ENCODE peak calls at places on chromosome 5, in eight cellular contexts. I, L, N, G, H, A, X and U are unnamed samples.

GRCh38 chr5:151298465-151298864 is 5.1 kb downstream of the SLC36A3 start:
- DNase-seq in H (no peak), N (no peak), A (no peak), I (no peak), X (no peak), L (no peak), G (no peak), U (no peak)

GRCh38 chr5:135113323-135113722 is 79.3 kb upstream of the PITX1 start:
- DNase-seq in X (no peak), L (no peak), H (no peak), I (no peak), A (no peak), N (no peak), G (no peak), U (no peak)

GRCh38 chr5:92309336-92309991 is 926.3 kb upstream of the ARRDC3 start:
- DNase-seq in I (no peak), H (peak; percentile 53), A (no peak), X (no peak), N (peak; percentile 6), G (peak; percentile 45), L (no peak), U (no peak)

GRCh38 chr5:86679529-86679928 is 61.8 kb downstream of the COX7C start:
- DNase-seq in X (no peak), N (peak; percentile 30), G (peak; percentile 73), H (peak; percentile 22), I (peak; percentile 68), A (peak; percentile 11), L (peak; percentile 51), U (no peak)

GRCh38 chr5:179907570-179908324 is at the start of gene TBC1D9B:
- DNase-seq in X (no peak), H (peak; percentile 96), G (peak; percentile 90), L (peak; percentile 73), A (peak; percentile 73), N (peak; percentile 84), I (peak; percentile 80), U (peak; percentile 63)

GRCh38 chr5:50727149-50727496 is 60.7 kb downstream of the PARP8 start:
- DNase-seq in X (peak; percentile 9), L (peak; percentile 55), I (no peak), A (no peak), G (no peak), N (no peak), H (no peak), U (no peak)

GRCh38 chr5:170632985-170633234 is 129.1 kb downstream of the KCNIP1 start:
- DNase-seq in G (peak; percentile 85), H (peak; percentile 93), X (no peak), L (peak; percentile 62), I (peak; percentile 83), A (peak; percentile 54), N (peak; percentile 32), U (peak; percentile 13)

GRCh38 chr5:173016621-173017046 is 33.1 kb downstream of the ATP6V0E1 start:
- DNase-seq in L (no peak), X (no peak), N (no peak), I (no peak), H (no peak), G (peak; percentile 47), A (no peak), U (no peak)

GRCh38 chr5:181170996-181171395 is 23.6 kb downstream of the OR2V2 start:
- DNase-seq in N (no peak), G (no peak), A (no peak), X (no peak), H (no peak), L (peak; percentile 4), I (no peak), U (no peak)

GRCh38 chr5:143016777-143017374 is 246.7 kb downstream of the ARHGAP26 start:
- DNase-seq in N (peak; percentile 82), X (no peak), G (peak; percentile 44), I (no peak), H (peak; percentile 30), A (no peak), L (no peak), U (no peak)

GRCh38 chr5:54516051-54516645 is 1.4 kb upstream of the SNX18 start:
- DNase-seq in I (no peak), A (no peak), L (no peak), H (no peak), X (no peak), G (no peak), N (no peak), U (no peak)

GRCh38 chr5:54517174-54517511 is 416 bp upstream of the SNX18 start:
- DNase-seq in A (no peak), G (no peak), X (no peak), N (no peak), H (no peak), I (no peak), L (no peak), U (no peak)

GRCh38 chr5:54514269-54514668 is 3.3 kb upstream of the SNX18 start:
- DNase-seq in A (no peak), L (no peak), N (no peak), I (no peak), H (no peak), X (no peak), G (no peak), U (no peak)

GRCh38 chr5:54515634-54516033 is 1.9 kb upstream of the SNX18 start:
- DNase-seq in H (no peak), L (no peak), G (no peak), I (no peak), X (no peak), N (no peak), A (no peak), U (no peak)

DNA sequence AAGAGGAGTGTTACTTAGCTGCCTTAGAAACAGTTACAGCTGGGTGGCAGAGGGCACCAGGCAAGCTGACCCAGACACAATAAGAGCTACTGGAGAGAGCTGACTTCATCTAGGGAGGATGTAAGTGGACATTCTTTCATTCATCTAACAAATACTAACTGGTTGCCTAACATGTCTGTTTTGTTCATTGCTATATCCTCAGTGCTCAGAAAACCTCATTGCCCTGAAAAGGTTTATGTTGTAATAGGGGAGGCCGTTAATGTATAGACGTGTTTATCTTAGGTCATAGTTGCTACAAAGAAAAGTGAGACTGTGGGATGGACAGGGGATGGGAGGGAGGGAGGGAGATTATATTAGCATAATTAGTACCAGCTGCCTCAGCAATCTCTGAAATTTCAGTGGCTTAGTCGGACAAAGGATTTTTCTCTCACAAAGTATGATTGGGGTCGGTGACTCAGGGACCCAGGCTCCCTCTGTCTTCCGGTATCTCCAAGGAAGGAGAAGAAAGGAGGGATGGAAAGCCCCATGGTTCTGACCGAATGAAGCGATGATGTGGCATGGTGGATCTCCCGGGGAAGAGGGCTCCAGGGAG is 2.6 kb upstream of the SNX18 start:
- DNase-seq in A (no peak), G (no peak), X (no peak), L (no peak), I (no peak), H (no peak), N (no peak), U (no peak)
- H3K4me3 ChIP-seq in A (no peak overlapping the region), G (no peak overlapping the region), X (no peak overlapping the region), L (no peak overlapping the region), I (no peak overlapping the region), H (no peak overlapping the region), N (no peak overlapping the region), U (no peak overlapping the region)

GRCh38 chr5:39220280-39221030 is 1.1 kb upstream of the FYB1 start:
- DNase-seq in X (no peak), A (no peak), G (no peak), L (no peak), I (no peak), H (no peak), N (no peak), U (no peak)

GRCh38 chr5:39219433-39219832 is at the start of gene FYB1:
- DNase-seq in X (no peak), L (peak; percentile 52), I (peak; percentile 76), A (no peak), G (no peak), H (no peak), N (no peak), U (no peak)

GRCh38 chr5:39216621-39217020 is 2.7 kb downstream of the FYB1 start:
- DNase-seq in N (no peak), I (no peak), H (no peak), A (no peak), L (no peak), G (no peak), X (no peak), U (no peak)

GRCh38 chr5:39217365-39218281 is 1.7 kb downstream of the FYB1 start:
- DNase-seq in H (peak; percentile 51), G (peak; percentile 91), X (no peak), N (peak; percentile 81), L (peak; percentile 93), A (peak; percentile 86), I (peak; percentile 80), U (peak; percentile 66)

GRCh38 chr5:39218482-39219381 is 631 bp downstream of the FYB1 start:
- DNase-seq in L (no peak), X (no peak), A (no peak), G (no peak), H (no peak), N (no peak), I (no peak), U (no peak)
- H3K4me3 ChIP-seq in L (no peak overlapping the region), X (no peak overlapping the region), A (no peak overlapping the region), G (no peak overlapping the region), H (no peak overlapping the region), N (no peak overlapping the region), I (peak overlapping the region; percentile 24), U (no peak overlapping the region)

GRCh38 chr5:132203916-132204315 is 23.7 kb downstream of the P4HA2 start:
- DNase-seq in L (no peak), X (no peak), G (no peak), H (no peak), A (no peak), N (no peak), I (no peak), U (no peak)

GRCh38 chr5:132204736-132205135 is 22.9 kb downstream of the P4HA2 start:
- DNase-seq in H (no peak), L (no peak), I (no peak), A (no peak), X (no peak), G (no peak), N (no peak), U (no peak)

GRCh38 chr5:132204330-132204729 is 23.3 kb downstream of the P4HA2 start:
- DNase-seq in N (no peak), G (no peak), H (no peak), I (no peak), X (no peak), L (no peak), A (no peak), U (no peak)

GRCh38 chr5:132202711-132203463 is 24.8 kb downstream of the P4HA2 start:
- DNase-seq in I (no peak), A (no peak), X (no peak), N (no peak), H (no peak), L (no peak), G (no peak), U (no peak)

GRCh38 chr5:132203464-132203818 is 24.2 kb downstream of the P4HA2 start:
- DNase-seq in I (no peak), G (no peak), X (no peak), N (no peak), L (no peak), H (no peak), A (no peak), U (no peak)
- H3K4me3 ChIP-seq in I (no peak overlapping the region), G (no peak overlapping the region), X (no peak overlapping the region), N (no peak overlapping the region), L (no peak overlapping the region), H (no peak overlapping the region), A (no peak overlapping the region), U (no peak overlapping the region)

DNA sequence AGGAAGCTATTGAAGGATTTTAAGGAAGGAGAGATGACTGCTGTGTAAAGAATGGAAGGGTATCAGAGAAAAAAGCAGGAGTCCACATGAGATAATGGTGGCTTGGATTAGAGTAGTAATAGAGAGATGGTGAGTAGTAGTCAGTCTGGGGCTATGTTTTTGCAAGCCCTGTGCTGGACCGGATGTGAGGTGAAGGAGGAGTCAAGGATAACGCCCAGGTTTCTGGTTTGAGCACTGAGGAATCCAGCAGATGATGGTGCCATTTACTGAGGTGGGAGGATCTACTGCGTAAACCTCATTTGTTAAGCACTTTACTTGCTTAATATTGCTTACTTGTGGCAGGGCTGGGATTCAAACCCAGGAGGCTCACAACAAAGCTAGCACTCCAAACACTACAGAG is 1.1 kb downstream of the TIGD6 start:
- DNase-seq in I (no peak), H (no peak), G (no peak), A (no peak), N (peak; percentile 38), X (no peak), L (no peak), U (no peak)
- H3K4me3 ChIP-seq in I (peak overlapping the region; percentile 99), H (peak overlapping the region; percentile 83), G (no peak overlapping the region), A (no peak overlapping the region), N (peak overlapping the region; percentile 66), X (peak overlapping the region; percentile 96), L (no peak overlapping the region), U (no peak overlapping the region)